ENCODE peak calls at places on chromosomes 3 and 15, in four cellular contexts. J is stimulated activated naive CD4-positive, alpha-beta T cell; H is stimulated activated CD8-positive, alpha-beta memory T cell treated with anti-CD3 and anti-CD28 coated beads, Interleukin-7, amount 100 ng/mL, for 1 hour; E is lower lobe of right lung. Y is an unnamed sample.

GRCh38 chr3:53114412-53115074 is 15.7 kb downstream of the RFT1 start:
- DNase-seq in H (no peak), E (no peak), J (no peak), Y (no peak)

GRCh38 chr3:134473868-134474546 is 11.8 kb downstream of the ANAPC13 start:
- DNase-seq in E (no peak), H (peak), J (peak), Y (no peak)

GRCh38 chr15:77654975-77655374 is 22.3 kb upstream of the LINGO1 start:
- DNase-seq in E (no peak), H (no peak), J (no peak), Y (no peak)

GRCh38 chr15:60469893-60470641 is 8.9 kb downstream of the ICE2 start:
- DNase-seq in E (no peak), J (no peak), H (no peak), Y (no peak)

GRCh38 chr15:38531509-38531908 is 33.1 kb downstream of the RASGRP1 start:
- DNase-seq in E (no peak), J (no peak), H (no peak), Y (no peak)

GRCh38 chr15:50107157-50107556 is 11.9 kb downstream of the ATP8B4 start:
- DNase-seq in H (no peak), J (no peak), E (no peak), Y (no peak)

GRCh38 chr15:23877502-23878412 is 190.7 kb upstream of the NDN start:
- DNase-seq in J (no peak), E (peak), H (no peak), Y (no peak)

GRCh38 chr3:197807969-197808587 is 17.0 kb downstream of the LRCH3 start:
- DNase-seq in E (no peak), H (no peak), J (no peak), Y (no peak)

GRCh38 chr3:14565791-14566588 is 25.8 kb upstream of the GRIP2 start:
- DNase-seq in J (no peak), E (no peak), H (no peak), Y (no peak)

GRCh38 chr3:107431048-107431297 is 53.7 kb downstream of the CCDC54 start:
- DNase-seq in E (no peak), H (no peak), J (peak), Y (no peak)

GRCh38 chr15:26889298-26889898 is 22.5 kb downstream of the GABRA5 start:
- DNase-seq in E (no peak), J (peak), H (no peak), Y (no peak)

GRCh38 chr3:75294124-75294523 is 370.0 kb upstream of the FRG2C start:
- DNase-seq in J (no peak), H (no peak), E (peak), Y (no peak)

GRCh38 chr3:127680790-127681189 is 8.0 kb downstream of the ABTB1 start:
- DNase-seq in E (no peak), J (no peak), H (no peak), Y (no peak)

GRCh38 chr3:72193768-72194463 is 409.0 kb upstream of the PROK2 start:
- DNase-seq in H (no peak), J (no peak), E (no peak), Y (no peak)

GRCh38 chr3:47228088-47228487 is 54.5 kb downstream of the KIF9 start:
- DNase-seq in E (no peak), H (no peak), J (no peak), Y (no peak)

GRCh38 chr3:39193391-39193790 is 996 bp upstream of the XIRP1 start:
- DNase-seq in E (no peak), J (no peak), H (no peak), Y (peak)

GRCh38 chr3:85495602-85496001 is 536.8 kb downstream of the CADM2 start:
- DNase-seq in H (no peak), E (no peak), J (no peak), Y (peak)

GRCh38 chr3:29466442-29466841 is 185.6 kb downstream of the RBMS3 start:
- DNase-seq in E (no peak), J (no peak), H (no peak), Y (no peak)

GRCh38 chr3:146133436-146133835 is 27.5 kb downstream of the PLOD2 start:
- DNase-seq in E (no peak), J (no peak), H (no peak), Y (no peak)

GRCh38 chr15:60784855-60785254 is 305.9 kb upstream of the ICE2 start:
- DNase-seq in J (no peak), H (no peak), E (no peak), Y (no peak)

GRCh38 chr3:49902511-49903345 is 945 bp downstream of the MST1R start:
- DNase-seq in H (no peak), E (no peak), J (no peak), Y (no peak)

GRCh38 chr3:139982404-139982803 is 47.4 kb downstream of the CLSTN2 start:
- DNase-seq in H (no peak), E (no peak), J (no peak), Y (no peak)

GRCh38 chr3:18900994-18901393 is 247.3 kb upstream of the KCNH8 start:
- DNase-seq in H (no peak), J (no peak), E (no peak), Y (no peak)

GRCh38 chr3:172332256-172333041 is 115.8 kb downstream of the GHSR start:
- DNase-seq in H (peak), E (peak), J (peak), Y (no peak)

GRCh38 chr3:115830764-115831395 is 207.6 kb downstream of the GAP43 start:
- DNase-seq in H (no peak), J (no peak), E (no peak), Y (no peak)

GRCh38 chr15:50167112-50167511 is 14.9 kb upstream of the SLC27A2 start:
- DNase-seq in E (no peak), J (no peak), H (no peak), Y (no peak)

Y was measured in chondrocyte.